ENCODE peak calls at places on chromosome 9, in four cellular contexts. One of them, this sample, is unnamed.

GRCh38 chr9:126228779-126229444 is 97.7 kb upstream of the MVB12B start:
- DNase-seq in A549: peak
- DNase-seq in K562: peak
- DNase-seq in GM12878: no peak
- DNase-seq in this sample: peak

GRCh38 chr9:133726401-133727276 is 11.5 kb downstream of the SARDH start:
- DNase-seq in A549: peak
- DNase-seq in K562: peak
- DNase-seq in GM12878: no peak
- DNase-seq in this sample: peak

GRCh38 chr9:34513567-34514214 is 9.1 kb downstream of the ENHO start:
- DNase-seq in A549: no peak
- DNase-seq in K562: no peak
- DNase-seq in GM12878: no peak
- DNase-seq in this sample: no peak

GRCh38 chr9:72294952-72295351 is 70.1 kb downstream of the ZFAND5 start:
- DNase-seq in A549: peak
- DNase-seq in K562: no peak
- DNase-seq in GM12878: no peak
- DNase-seq in this sample: no peak

GRCh38 chr9:122656378-122656777 is 1.0 kb downstream of the OR1B1 start:
- DNase-seq in A549: no peak
- DNase-seq in K562: no peak
- DNase-seq in GM12878: no peak
- DNase-seq in this sample: no peak

GRCh38 chr9:9998491-9999287 is 614.1 kb downstream of the PTPRD start:
- DNase-seq in A549: no peak
- DNase-seq in K562: no peak
- DNase-seq in GM12878: no peak
- DNase-seq in this sample: no peak

GRCh38 chr9:120583958-120584369 is 4.0 kb upstream of the CDK5RAP2 start:
- DNase-seq in A549: peak
- DNase-seq in K562: peak
- DNase-seq in GM12878: peak
- DNase-seq in this sample: peak

GRCh38 chr9:89801723-89802680 is 197.2 kb downstream of the GADD45G start:
- DNase-seq in A549: no peak
- DNase-seq in K562: no peak
- DNase-seq in GM12878: no peak
- DNase-seq in this sample: no peak

GRCh38 chr9:91433180-91433579 is 9.5 kb upstream of the NFIL3 start:
- DNase-seq in A549: peak
- DNase-seq in K562: no peak
- DNase-seq in GM12878: no peak
- DNase-seq in this sample: peak

GRCh38 chr9:18260527-18260926 is 213.4 kb upstream of the ADAMTSL1 start:
- DNase-seq in A549: no peak
- DNase-seq in K562: no peak
- DNase-seq in GM12878: no peak
- DNase-seq in this sample: no peak

GRCh38 chr9:129910628-129911567 is 75.6 kb downstream of the USP20 start:
- DNase-seq in A549: peak
- DNase-seq in K562: peak
- DNase-seq in GM12878: no peak
- DNase-seq in this sample: peak

GRCh38 chr9:127185931-127186781 is 63.7 kb upstream of the ANGPTL2 start:
- DNase-seq in A549: no peak
- DNase-seq in K562: no peak
- DNase-seq in GM12878: no peak
- DNase-seq in this sample: peak

GRCh38 chr9:123011878-123012528 is 21.5 kb upstream of the GPR21 start:
- DNase-seq in A549: no peak
- DNase-seq in K562: no peak
- DNase-seq in GM12878: no peak
- DNase-seq in this sample: peak

GRCh38 chr9:18980124-18980660 is 52.8 kb downstream of the SAXO1 start:
- DNase-seq in A549: no peak
- DNase-seq in K562: no peak
- DNase-seq in GM12878: no peak
- DNase-seq in this sample: no peak

GRCh38 chr9:112132356-112132755 is 42.7 kb downstream of the SUSD1 start:
- DNase-seq in A549: no peak
- DNase-seq in K562: no peak
- DNase-seq in GM12878: no peak
- DNase-seq in this sample: peak

GRCh38 chr9:11618241-11618805 is 1005.5 kb upstream of the PTPRD start:
- DNase-seq in A549: no peak
- DNase-seq in K562: peak
- DNase-seq in GM12878: no peak
- DNase-seq in this sample: no peak

GRCh38 chr9:72807765-72808445 is 144.9 kb downstream of the ALDH1A1 start:
- DNase-seq in A549: no peak
- DNase-seq in K562: peak
- DNase-seq in GM12878: no peak
- DNase-seq in this sample: no peak

GRCh38 chr9:121499427-121500164 is at the start of gene GGTA1:
- DNase-seq in A549: peak
- DNase-seq in K562: peak
- DNase-seq in GM12878: no peak
- DNase-seq in this sample: peak

DNA sequence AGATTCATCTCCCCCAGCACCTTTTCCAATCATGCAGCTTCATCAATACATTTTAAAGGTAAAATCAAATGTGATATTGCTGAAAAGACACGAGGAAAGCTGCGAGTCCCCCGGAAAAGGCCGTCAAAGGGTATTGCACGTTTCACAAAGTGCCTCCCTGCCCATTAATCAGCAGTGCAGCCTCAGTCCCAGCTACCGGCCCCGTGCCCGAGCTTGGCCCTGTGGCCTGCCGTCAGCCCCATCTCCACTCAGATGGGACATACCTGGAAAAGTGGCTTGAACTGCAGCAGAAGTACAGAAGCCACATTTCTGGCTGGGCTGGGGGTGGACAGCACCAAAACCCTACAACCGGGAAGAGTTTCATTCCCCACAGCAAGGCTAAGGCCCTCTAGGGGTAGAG is 39.9 kb upstream of the EQTN start:
- DNase-seq in A549: no peak
- DNase-seq in K562: no peak
- DNase-seq in GM12878: no peak
- DNase-seq in this sample: no peak
- TF ChIP-seq ELK1 in A549: no peak
- TF ChIP-seq ELK1 in K562: no peak
- TF ChIP-seq ELK1 in GM12878: no peak
- TF ChIP-seq ELK1 in this sample: no peak

GRCh38 chr9:81819859-81820546 is 108.2 kb upstream of the SPATA31D4 start:
- DNase-seq in A549: no peak
- DNase-seq in K562: no peak
- DNase-seq in GM12878: no peak
- DNase-seq in this sample: peak
- TF ChIP-seq RCOR1 in A549: no peak
- TF ChIP-seq RCOR1 in K562: no peak
- TF ChIP-seq RCOR1 in GM12878: no peak
- TF ChIP-seq RCOR1 in this sample: no peak

DNA sequence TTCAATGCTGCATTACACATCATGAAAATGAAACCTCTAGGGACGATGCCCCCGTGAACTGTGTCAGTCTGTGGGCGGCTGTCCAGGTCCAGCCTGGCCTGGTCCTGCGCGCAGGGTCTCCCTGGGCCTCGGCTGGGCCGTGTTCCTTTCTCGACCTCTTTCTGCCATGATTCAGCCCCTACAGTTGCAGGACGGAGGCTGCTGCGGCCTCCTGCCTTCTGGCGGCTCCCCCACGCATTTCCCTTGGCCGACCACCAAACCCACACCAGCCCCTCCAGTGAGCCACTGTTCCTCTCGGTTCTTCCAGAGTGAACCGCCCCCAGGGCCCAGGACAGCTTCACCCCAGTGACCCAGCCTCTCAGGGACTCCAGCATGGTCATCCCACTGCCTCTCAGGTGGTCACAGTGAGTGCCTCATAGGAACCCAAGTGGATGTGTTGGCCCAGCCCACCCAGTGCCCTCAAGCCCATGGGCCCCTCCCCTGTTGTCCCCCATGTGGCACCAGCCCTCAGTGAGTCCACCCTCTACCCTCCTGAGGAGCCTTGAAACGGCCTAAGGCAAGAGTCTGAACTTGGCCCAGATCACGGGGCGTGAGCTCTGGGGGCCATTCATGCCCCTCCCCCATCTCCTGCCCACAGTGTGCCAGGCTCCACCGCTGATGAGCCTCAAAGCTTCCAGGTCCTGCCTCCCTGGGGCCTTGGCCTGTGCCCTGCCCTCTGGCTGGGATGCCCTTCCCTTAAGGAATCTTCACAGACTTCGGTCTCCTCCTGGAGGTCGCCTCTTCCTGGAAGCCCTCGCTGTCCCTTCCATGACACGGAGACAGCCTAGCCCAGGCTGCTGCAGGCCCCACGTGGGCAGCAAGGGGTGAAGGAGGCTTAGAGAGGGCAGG is 10.0 kb upstream of the CLIC3 start:
- DNase-seq in A549: no peak
- DNase-seq in K562: no peak
- DNase-seq in GM12878: no peak
- DNase-seq in this sample: peak
- TF ChIP-seq ELK1 in A549: no peak
- TF ChIP-seq ELK1 in K562: no peak
- TF ChIP-seq ELK1 in GM12878: no peak
- TF ChIP-seq ELK1 in this sample: no peak

GRCh38 chr9:109297899-109298298 is 23.0 kb downstream of the EPB41L4B start:
- DNase-seq in A549: no peak
- DNase-seq in K562: no peak
- DNase-seq in GM12878: no peak
- DNase-seq in this sample: peak
- TF ChIP-seq RCOR1 in A549: no peak
- TF ChIP-seq RCOR1 in K562: no peak
- TF ChIP-seq RCOR1 in GM12878: no peak
- TF ChIP-seq RCOR1 in this sample: no peak

This sample was measured in IMR-90.